ENCODE peak calls at places on chromosomes 7 and 10, in six cellular contexts. D, K, A, E, V and C are unnamed samples. For H3K27me3, the result is how much of the 10 kb centered on the place peaks cover.

GRCh38 chr10:117541405-117541908 is 1.1 kb upstream of the EMX2 start:
- DNase-seq in K (no peak), D (peak), V (no peak), A (no peak), E (no peak), C (no peak)

GRCh38 chr10:107914450-107915276 is 750.2 kb upstream of the SORCS1 start:
- DNase-seq in E (peak), A (no peak), D (no peak), K (no peak), V (no peak), C (no peak)

GRCh38 chr10:90227259-90227658 is 525.9 kb downstream of the KIF20B start:
- DNase-seq in E (no peak), V (no peak), A (peak), K (no peak), D (no peak), C (no peak)

GRCh38 chr7:150358433-150358832 is 10.2 kb upstream of the REPIN1 start:
- DNase-seq in V (no peak), A (no peak), D (no peak), K (no peak), E (no peak), C (no peak)

GRCh38 chr7:114263219-114263618 is 151.4 kb upstream of the FOXP2 start:
- DNase-seq in A (no peak), E (no peak), K (no peak), V (no peak), D (no peak), C (no peak)

GRCh38 chr7:126574838-126575250 is 677.9 kb downstream of the GRM8 start:
- DNase-seq in A (peak), V (no peak), E (no peak), K (no peak), D (peak), C (no peak)

GRCh38 chr7:80635533-80635932 is 2.9 kb upstream of the CD36 start:
- DNase-seq in K (no peak), V (no peak), D (peak), E (no peak), A (no peak), C (no peak)

GRCh38 chr7:70660154-70660818 is 471.7 kb upstream of the GALNT17 start:
- DNase-seq in V (no peak), A (no peak), K (no peak), D (no peak), E (no peak), C (peak)

GRCh38 chr7:31488562-31489203 is 25.2 kb upstream of the ITPRID1 start:
- DNase-seq in E (peak), V (no peak), K (peak), A (peak), D (peak), C (peak)

GRCh38 chr7:39607865-39608264 is 15.5 kb upstream of the RALA start:
- DNase-seq in V (no peak), K (no peak), E (no peak), A (no peak), D (no peak), C (no peak)

GRCh38 chr7:39606941-39607340 is 16.4 kb upstream of the RALA start:
- DNase-seq in A (no peak), K (no peak), E (no peak), D (no peak), V (no peak), C (no peak)

GRCh38 chr7:39609462-39610149 is 13.8 kb upstream of the RALA start:
- DNase-seq in D (no peak), E (peak), A (no peak), V (peak), K (no peak), C (no peak)

GRCh38 chr7:39608278-39608677 is 15.1 kb upstream of the RALA start:
- DNase-seq in E (no peak), A (peak), K (no peak), D (no peak), V (no peak), C (no peak)

DNA sequence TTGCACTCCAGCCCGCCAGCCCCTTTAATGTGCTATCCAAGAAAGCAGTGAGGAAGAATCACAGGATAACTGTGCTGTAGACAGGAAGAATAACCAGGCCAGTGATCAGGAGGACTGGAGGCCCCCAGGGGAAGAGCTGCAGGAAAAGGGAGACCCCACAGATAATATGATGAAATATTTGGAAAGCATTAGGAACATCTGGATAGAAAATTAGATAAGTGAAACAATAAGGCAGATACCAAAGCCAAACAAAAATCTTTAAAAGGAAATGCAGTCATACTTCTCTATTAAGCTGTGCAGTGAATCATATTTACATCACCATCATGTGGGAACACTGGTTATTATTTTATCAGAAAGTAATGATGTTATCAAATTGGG is 14.3 kb upstream of the RALA start:
- DNase-seq in V (peak), D (peak), E (no peak), K (no peak), A (peak), C (no peak)
- H3K4me3 ChIP-seq in V (peak), D (no peak), E (peak), K (no peak), A (no peak), C (no peak)

DNA sequence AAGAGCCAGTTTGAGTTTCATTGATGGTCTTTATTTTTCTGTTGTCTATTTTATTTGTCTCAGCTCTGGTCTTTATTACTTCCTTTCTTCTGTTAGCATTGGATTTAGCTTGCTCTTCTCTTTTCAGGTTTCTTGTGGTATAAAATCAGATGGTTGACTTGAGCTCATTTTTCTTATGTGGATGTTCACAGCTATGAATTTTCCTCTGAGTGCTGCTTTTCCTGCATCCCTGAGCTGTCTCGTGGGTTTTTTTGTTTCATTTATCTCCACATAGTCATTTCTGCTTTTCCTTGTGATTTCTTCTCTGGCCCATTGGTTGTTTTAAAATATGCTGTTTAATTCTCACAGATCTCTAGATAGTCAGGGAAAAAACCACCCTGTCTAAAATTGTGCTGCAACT is 19.7 kb downstream of the ADGRA1 start:
- DNase-seq in E (no peak), K (no peak), D (no peak), A (no peak), V (no peak), C (no peak)
- H3K27me3 ChIP-seq in E (under half), K (under half), D (under half), A (under half), V (under half), C (under half)

GRCh38 chr7:50330701-50331100 is 26.2 kb downstream of the IKZF1 start:
- DNase-seq in A (no peak), V (no peak), D (no peak), E (no peak), K (no peak), C (no peak)

GRCh38 chr7:50334341-50334994 is 30.0 kb downstream of the IKZF1 start:
- DNase-seq in K (no peak), A (no peak), E (no peak), D (no peak), V (no peak), C (no peak)

GRCh38 chr7:50331564-50332208 is 27.2 kb downstream of the IKZF1 start:
- DNase-seq in V (no peak), D (no peak), K (no peak), A (no peak), E (no peak), C (no peak)

GRCh38 chr7:50333266-50333665 is 28.8 kb downstream of the IKZF1 start:
- DNase-seq in D (no peak), V (no peak), K (no peak), E (no peak), A (no peak), C (peak)

GRCh38 chr7:50332241-50333176 is 28.0 kb downstream of the IKZF1 start:
- DNase-seq in D (no peak), K (no peak), E (no peak), V (no peak), A (no peak), C (no peak)
- H3K4me3 ChIP-seq in D (no peak), K (no peak), E (no peak), V (no peak), A (no peak), C (no peak)

DNA sequence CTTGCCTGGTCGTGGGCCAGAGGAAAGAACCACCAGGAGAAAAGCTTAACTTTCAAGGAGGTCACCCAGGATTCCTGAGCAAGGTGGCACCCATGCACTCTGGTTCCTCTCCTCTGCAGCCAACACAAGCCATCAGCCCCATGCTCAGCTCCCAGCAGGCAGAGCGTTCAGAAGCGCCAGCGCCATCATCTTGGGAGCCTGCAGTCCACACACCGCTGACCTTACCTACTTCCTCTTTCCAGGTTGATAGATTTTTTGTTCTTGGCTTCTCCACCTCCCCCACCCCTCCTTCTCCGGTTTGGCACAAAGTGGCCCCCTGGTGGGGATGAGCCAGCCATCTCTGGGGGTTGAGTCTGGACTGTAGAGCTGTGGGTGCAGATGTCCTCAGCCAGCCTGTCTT is 1.7 kb upstream of the WDR86 start:
- DNase-seq in E (no peak), K (no peak), D (no peak), A (no peak), V (no peak), C (no peak)
- H3K27me3 ChIP-seq in E (under half), K (under half), D (under half), A (under half), V (half or more), C (under half)

DNA sequence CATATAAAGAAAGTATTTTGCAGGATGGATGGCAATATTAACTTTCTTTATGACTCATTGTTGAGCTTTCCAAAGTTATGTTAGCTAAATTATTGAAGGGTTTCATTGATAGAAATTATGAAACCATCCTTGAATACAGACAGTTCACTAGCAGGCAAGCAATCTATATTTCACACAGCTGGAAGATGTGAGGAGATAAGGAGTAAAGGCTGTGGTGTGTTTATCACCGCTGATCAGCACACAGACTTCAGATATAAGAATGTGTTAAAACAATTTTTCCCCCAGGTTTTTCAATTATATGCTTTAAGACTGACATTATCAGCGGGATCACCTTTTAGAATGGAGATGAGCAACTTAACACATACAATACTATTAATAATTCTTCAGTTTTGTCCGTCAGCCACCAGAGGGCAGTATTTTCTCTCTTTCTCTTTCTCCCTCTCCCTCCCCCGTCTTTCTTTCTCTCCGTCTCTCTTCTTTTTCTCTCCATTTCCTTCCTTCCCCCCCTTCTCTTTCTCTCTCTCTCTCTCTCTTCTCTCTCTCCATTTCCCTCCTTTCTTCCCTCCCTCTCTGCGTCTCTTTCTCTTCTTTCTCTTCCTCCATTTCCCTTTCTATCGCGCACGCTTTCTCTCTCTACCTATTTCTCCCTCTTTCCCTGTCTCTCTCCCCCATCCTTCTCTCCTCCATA is 62.9 kb upstream of the FAM171A1 start:
- DNase-seq in K (peak), V (peak), D (peak), E (no peak), A (peak), C (peak)
- H3K4me3 ChIP-seq in K (no peak), V (peak), D (no peak), E (peak), A (peak), C (no peak)

GRCh38 chr10:49614242-49615198 is 683 bp downstream of the CHAT start:
- DNase-seq in D (no peak), V (no peak), K (no peak), E (no peak), A (no peak), C (no peak)

GRCh38 chr10:49615213-49615612 is 1.4 kb downstream of the CHAT start:
- DNase-seq in D (no peak), V (no peak), A (no peak), K (no peak), E (no peak), C (no peak)

GRCh38 chr10:49612513-49613159 is 1.2 kb upstream of the CHAT start:
- DNase-seq in V (no peak), A (peak), E (no peak), K (peak), D (no peak), C (no peak)

GRCh38 chr10:49613160-49613881 is 516 bp upstream of the CHAT start:
- DNase-seq in K (no peak), A (no peak), V (no peak), E (no peak), D (no peak), C (no peak)

GRCh38 chr10:49613882-49614241 is at the start of gene CHAT:
- DNase-seq in K (no peak), A (no peak), D (no peak), E (no peak), V (no peak), C (no peak)
- H3K27me3 ChIP-seq in K (half or more), A (half or more), D (half or more), E (half or more), V (half or more), C (under half)